ENCODE peak calls at places on chromosomes 3 and 15, in nine cellular contexts. I is heart left ventricle, L is PC-3, F is fibroblast of lung, B is HL-60, T is left lung, Z is HFFc6, U is Peyer's patch, K is MCF 10A. R is an unnamed sample.

GRCh38 chr3:132721479-132722164 is 587 bp downstream of the NPHP3 start:
- DNase-seq in I (peak; percentile 60), L (peak; percentile 40), F (peak; percentile 61), B (no peak), T (peak; percentile 95), Z (peak; percentile 52), U (peak; percentile 50), K (peak; percentile 58), R (no peak)

GRCh38 chr3:24052446-24052845 is 107.4 kb downstream of the NR1D2 start:
- DNase-seq in I (no peak), L (no peak), F (no peak), B (no peak), T (no peak), Z (no peak), U (no peak), K (no peak), R (no peak)

GRCh38 chr3:168249539-168250414 is 154.1 kb upstream of the GOLIM4 start:
- DNase-seq in I (peak; percentile 58), L (peak; percentile 77), F (peak; percentile 77), B (no peak), T (peak; percentile 93), Z (peak; percentile 57), U (peak; percentile 15), K (peak; percentile 43), R (peak; percentile 15)

GRCh38 chr3:66220602-66221377 is at the start of gene SLC25A26:
- DNase-seq in I (peak; percentile 93), L (peak; percentile 84), F (peak; percentile 95), B (peak; percentile 77), T (peak; percentile 96), Z (peak; percentile 96), U (peak; percentile 99), K (peak; percentile 97), R (peak; percentile 94)

GRCh38 chr3:117192888-117193287 is 483.3 kb downstream of the TUSC7 start:
- DNase-seq in I (no peak), L (no peak), F (no peak), B (no peak), T (no peak), Z (no peak), U (no peak), K (no peak), R (no peak)

GRCh38 chr3:24482306-24482705 is 12.3 kb downstream of the THRB start:
- DNase-seq in I (no peak), L (no peak), F (no peak), B (no peak), T (no peak), Z (no peak), U (no peak), K (no peak), R (no peak)

GRCh38 chr3:146218880-146219866 is 31.7 kb downstream of the PLSCR4 start:
- DNase-seq in I (peak; percentile 27), L (peak; percentile 70), F (peak; percentile 63), B (no peak), T (no peak), Z (no peak), U (no peak), K (peak; percentile 49), R (no peak)

GRCh38 chr3:14847613-14848541 is 29.1 kb downstream of the FGD5 start:
- DNase-seq in I (peak; percentile 77), L (no peak), F (no peak), B (no peak), T (no peak), Z (no peak), U (peak; percentile 30), K (peak; percentile 10), R (no peak)

GRCh38 chr3:72347819-72348319 is 500.4 kb downstream of the SHQ1 start:
- DNase-seq in I (peak; percentile 74), L (peak; percentile 55), F (peak; percentile 91), B (peak; percentile 91), T (peak; percentile 92), Z (no peak), U (peak; percentile 41), K (peak; percentile 94), R (no peak)

GRCh38 chr15:29465816-29466215 is 196.2 kb upstream of the NSMCE3 start:
- DNase-seq in I (no peak), L (no peak), F (no peak), B (no peak), T (no peak), Z (no peak), U (no peak), K (no peak), R (no peak)

GRCh38 chr3:70712449-70713082 is 400.1 kb upstream of the MDFIC2 start:
- DNase-seq in I (no peak), L (no peak), F (no peak), B (no peak), T (no peak), Z (no peak), U (no peak), K (no peak), R (no peak)

DNA sequence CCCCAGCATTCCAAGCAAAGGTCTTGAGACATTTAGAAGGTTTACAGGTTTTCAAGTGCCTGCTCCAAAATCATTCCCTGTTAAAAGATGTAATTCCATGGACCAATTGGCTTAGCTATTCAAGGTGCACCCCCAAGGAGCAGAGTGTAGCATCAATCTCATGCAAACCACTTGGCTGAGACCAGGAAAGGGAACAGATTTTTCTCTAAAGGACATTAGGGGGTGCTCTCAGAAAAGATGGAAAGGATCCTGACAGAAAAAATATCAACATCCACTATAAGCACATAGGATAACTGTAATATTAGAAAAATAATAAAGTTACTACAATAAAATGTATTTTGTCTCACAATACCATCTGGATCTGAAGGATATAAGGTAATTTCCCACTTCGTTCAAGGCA is 328.0 kb upstream of the CDIN1 start:
- DNase-seq in I (no peak), L (peak; percentile 21), F (peak; percentile 30), B (no peak), T (no peak), Z (peak; percentile 1), U (no peak), K (no peak), R (no peak)
- TF ChIP-seq CTCF in I (no peak), L (no peak), F (peak; percentile 24), B (no peak), T (no peak), Z (peak; percentile 42), U (no peak), K (no peak), R (no peak)

DNA sequence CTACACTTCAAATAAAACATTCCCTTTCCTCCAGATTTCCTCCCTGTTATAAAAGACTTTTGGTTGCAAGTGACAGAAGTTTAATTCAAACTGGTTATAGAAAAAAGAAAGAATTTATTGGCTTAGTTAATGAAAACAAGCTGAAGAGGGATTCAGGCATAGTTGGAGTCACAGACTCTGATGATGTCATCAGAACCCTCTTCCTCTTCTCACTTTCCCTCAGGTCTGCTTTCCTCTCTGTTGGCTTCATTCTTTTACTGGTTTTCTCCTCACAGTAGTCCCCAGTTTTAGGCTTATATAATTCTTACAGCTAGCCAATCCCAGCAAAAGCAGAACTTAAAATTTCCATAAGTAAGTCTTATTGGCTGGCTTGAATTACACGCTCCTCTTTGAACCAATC is 32.0 kb upstream of the MBNL1 start:
- DNase-seq in I (no peak), L (no peak), F (no peak), B (no peak), T (no peak), Z (peak; percentile 16), U (no peak), K (no peak), R (peak; percentile 83)
- TF ChIP-seq CTCF in I (no peak), L (no peak), F (no peak), B (no peak), T (no peak), Z (no peak), U (no peak), K (no peak), R (no peak)

DNA sequence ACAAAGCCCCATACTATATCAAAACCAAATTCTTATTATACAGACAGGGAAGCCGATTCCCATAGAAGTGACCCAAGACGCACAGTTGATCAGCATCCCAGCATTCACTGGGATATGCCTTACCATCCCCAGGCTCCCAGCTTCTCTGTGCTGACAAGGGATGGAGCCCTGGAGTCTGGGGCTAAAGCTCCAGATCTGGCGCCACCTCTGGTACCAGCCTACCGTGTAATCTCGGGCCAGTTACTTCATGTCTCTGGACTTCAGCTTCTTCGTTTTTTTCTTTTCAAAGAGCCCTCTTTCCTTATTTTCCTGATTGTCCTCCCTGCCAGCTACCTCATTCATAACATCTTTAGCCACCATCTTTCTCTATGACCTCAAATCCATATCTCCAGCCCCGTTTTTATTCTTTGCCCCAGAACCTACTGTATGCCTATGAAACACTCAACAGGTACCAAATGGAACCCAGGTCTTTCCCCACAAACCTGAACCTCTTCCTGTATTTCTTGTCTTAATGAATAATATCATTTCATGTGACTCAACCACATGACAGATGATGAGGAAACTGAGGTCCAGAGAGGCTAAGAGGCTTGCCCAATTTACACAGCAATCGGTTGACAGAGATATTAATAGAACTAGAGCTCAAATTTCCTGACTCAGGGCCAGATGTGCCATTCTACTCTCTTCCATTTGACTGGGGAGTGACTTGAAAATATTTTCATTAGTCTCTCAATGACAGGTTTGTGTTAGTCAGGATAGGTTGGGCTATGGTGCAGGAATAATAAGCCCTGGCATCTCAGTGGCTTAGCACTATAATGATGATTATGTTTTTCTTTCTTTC is 85.4 kb upstream of the TLE3 start:
- DNase-seq in I (no peak), L (peak; percentile 40), F (no peak), B (no peak), T (no peak), Z (no peak), U (no peak), K (peak; percentile 46), R (no peak)
- TF ChIP-seq CTCF in I (no peak), L (no peak), F (no peak), B (no peak), T (no peak), Z (peak; percentile 14), U (no peak), K (no peak), R (no peak)

DNA sequence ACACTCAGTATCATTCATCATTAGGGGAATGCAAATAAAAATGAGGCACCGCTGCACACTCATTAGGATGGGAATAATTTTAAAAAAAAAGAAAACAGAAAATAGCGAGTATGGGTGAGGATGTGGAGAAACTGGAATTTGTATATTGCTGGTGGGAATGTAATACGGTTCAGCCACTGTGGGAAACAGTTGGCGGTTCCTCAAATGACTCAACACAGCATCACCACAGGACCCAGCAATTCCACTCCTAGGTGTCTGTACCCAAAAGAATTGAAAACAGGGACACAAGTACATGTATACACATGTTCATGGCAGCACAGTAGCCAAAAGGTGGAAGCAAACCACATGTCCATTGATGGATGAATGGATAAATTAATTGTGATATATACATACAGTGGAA is 35.2 kb upstream of the RFTN1 start:
- DNase-seq in I (no peak), L (peak; percentile 87), F (peak; percentile 65), B (no peak), T (no peak), Z (peak; percentile 62), U (no peak), K (peak; percentile 70), R (no peak)
- TF ChIP-seq CTCF in I (no peak), L (no peak), F (no peak), B (no peak), T (no peak), Z (no peak), U (no peak), K (no peak), R (no peak)